ENCODE peak calls at places on chromosomes 3 and 15, in seven cellular contexts. One of them, this sample, is unnamed.
A peak's percentile ranks its signal among the peaks of the same experiment; 100 is the strongest.

GRCh38 chr3:116037954-116038911 is 407.1 kb downstream of the LSAMP start:
- DNase-seq in SK-MEL-5: no peak
- DNase-seq in activated effector memory CD4-positive, alpha-beta T cell treated with Interleukin-2 at 50 U/mL for 16 hours: no peak
- DNase-seq in NCI-H1694: no peak
- DNase-seq in posterior cingulate gyrus: no peak
- DNase-seq in RKO: no peak
- DNase-seq in HTR-8/SVneo: no peak
- DNase-seq in this sample: no peak

GRCh38 chr15:93179072-93179471 is 90.1 kb upstream of the RGMA start:
- DNase-seq in SK-MEL-5: no peak
- DNase-seq in HTR-8/SVneo: no peak
- DNase-seq in posterior cingulate gyrus: no peak
- DNase-seq in activated effector memory CD4-positive, alpha-beta T cell treated with Interleukin-2 at 50 U/mL for 16 hours: no peak
- DNase-seq in NCI-H1694: no peak
- DNase-seq in RKO: no peak
- DNase-seq in this sample: peak; percentile 26

GRCh38 chr3:78143000-78143399 is 1103.1 kb downstream of the ROBO2 start:
- DNase-seq in activated effector memory CD4-positive, alpha-beta T cell treated with Interleukin-2 at 50 U/mL for 16 hours: no peak
- DNase-seq in SK-MEL-5: no peak
- DNase-seq in HTR-8/SVneo: no peak
- DNase-seq in posterior cingulate gyrus: no peak
- DNase-seq in RKO: no peak
- DNase-seq in NCI-H1694: no peak
- DNase-seq in this sample: no peak

GRCh38 chr3:139460096-139460495 is 16.2 kb downstream of the RBP2 start:
- DNase-seq in activated effector memory CD4-positive, alpha-beta T cell treated with Interleukin-2 at 50 U/mL for 16 hours: no peak
- DNase-seq in HTR-8/SVneo: no peak
- DNase-seq in NCI-H1694: no peak
- DNase-seq in RKO: no peak
- DNase-seq in SK-MEL-5: no peak
- DNase-seq in posterior cingulate gyrus: no peak
- DNase-seq in this sample: no peak

GRCh38 chr3:55203486-55204010 is 275.7 kb upstream of the LRTM1 start:
- DNase-seq in NCI-H1694: no peak
- DNase-seq in HTR-8/SVneo: no peak
- DNase-seq in posterior cingulate gyrus: no peak
- DNase-seq in RKO: no peak
- DNase-seq in activated effector memory CD4-positive, alpha-beta T cell treated with Interleukin-2 at 50 U/mL for 16 hours: no peak
- DNase-seq in SK-MEL-5: no peak
- DNase-seq in this sample: no peak

GRCh38 chr3:69160107-69160506 is 37.7 kb upstream of the LMOD3 start:
- DNase-seq in posterior cingulate gyrus: no peak
- DNase-seq in RKO: no peak
- DNase-seq in activated effector memory CD4-positive, alpha-beta T cell treated with Interleukin-2 at 50 U/mL for 16 hours: no peak
- DNase-seq in SK-MEL-5: no peak
- DNase-seq in HTR-8/SVneo: no peak
- DNase-seq in NCI-H1694: no peak
- DNase-seq in this sample: no peak

GRCh38 chr15:93997071-93997658 is 234.2 kb upstream of the MCTP2 start:
- DNase-seq in posterior cingulate gyrus: no peak
- DNase-seq in HTR-8/SVneo: peak; percentile 10
- DNase-seq in RKO: peak; percentile 45
- DNase-seq in SK-MEL-5: peak; percentile 55
- DNase-seq in NCI-H1694: no peak
- DNase-seq in activated effector memory CD4-positive, alpha-beta T cell treated with Interleukin-2 at 50 U/mL for 16 hours: no peak
- DNase-seq in this sample: peak; percentile 51

GRCh38 chr3:24088782-24089181 is 143.7 kb downstream of the NR1D2 start:
- DNase-seq in RKO: peak; percentile 56
- DNase-seq in activated effector memory CD4-positive, alpha-beta T cell treated with Interleukin-2 at 50 U/mL for 16 hours: no peak
- DNase-seq in NCI-H1694: no peak
- DNase-seq in SK-MEL-5: peak; percentile 58
- DNase-seq in HTR-8/SVneo: no peak
- DNase-seq in posterior cingulate gyrus: no peak
- DNase-seq in this sample: peak; percentile 53

This sample was measured in MCF 10A.